ENCODE peak calls at places on chromosomes 7 and 10, in nine cellular contexts. E is A549; D is germinal center; C is stimulated activated CD4-positive, alpha-beta T cell treated with anti-CD3 and anti-CD28 coated beads, Interleukin-1b, Interleukin-23, amount 100 ng/mL, for 4 hours; Q is CD8-positive, alpha-beta T cell; B is cortex of kidney; L is GM03348; J is islet precursor cell; T is non-pigmented ciliary epithelial cell. O is an unnamed sample.

GRCh38 chr10:5951167-5951711 is 26.1 kb downstream of the IL15RA start:
- DNase-seq in E (no peak), D (no peak), C (no peak), Q (no peak), B (no peak), L (no peak), J (no peak), T (no peak), O (no peak)

GRCh38 chr7:153522261-153522660 is 529.9 kb upstream of the DPP6 start:
- DNase-seq in E (no peak), D (no peak), C (no peak), Q (no peak), B (no peak), L (no peak), J (no peak), T (no peak), O (no peak)

GRCh38 chr7:67738145-67738544 is 741.5 kb downstream of the TYW1 start:
- DNase-seq in E (no peak), D (no peak), C (no peak), Q (no peak), B (no peak), L (no peak), J (no peak), T (no peak), O (no peak)

GRCh38 chr7:48355346-48355745 is 184.1 kb downstream of the ABCA13 start:
- DNase-seq in E (no peak), D (no peak), C (no peak), Q (no peak), B (no peak), L (no peak), J (no peak), T (no peak), O (no peak)

GRCh38 chr10:28445511-28445910 is 87.4 kb upstream of the WAC start:
- DNase-seq in E (no peak), D (no peak), C (no peak), Q (no peak), B (no peak), L (no peak), J (no peak), T (no peak), O (no peak)

GRCh38 chr10:4214912-4215311 is 429.9 kb upstream of the KLF6 start:
- DNase-seq in E (no peak), D (no peak), C (no peak), Q (no peak), B (no peak), L (peak), J (no peak), T (no peak), O (no peak)

GRCh38 chr7:11341285-11341944 is 367.7 kb downstream of the PHF14 start:
- DNase-seq in E (no peak), D (no peak), C (no peak), Q (no peak), B (no peak), L (peak), J (no peak), T (no peak), O (no peak)

GRCh38 chr10:68992721-68993440 is 4.3 kb downstream of the KIFBP start:
- DNase-seq in E (no peak), D (no peak), C (no peak), Q (no peak), B (no peak), L (peak), J (no peak), T (peak), O (no peak)

GRCh38 chr7:73831656-73832579 is 1.1 kb downstream of the CLDN4 start:
- DNase-seq in E (no peak), D (no peak), C (no peak), Q (no peak), B (no peak), L (no peak), J (peak), T (no peak), O (no peak)

GRCh38 chr7:31690892-31691291 is 3.9 kb downstream of the PPP1R17 start:
- DNase-seq in E (no peak), D (no peak), C (no peak), Q (no peak), B (no peak), L (no peak), J (no peak), T (no peak), O (no peak)

GRCh38 chr7:151871189-151871735 is 5.7 kb downstream of the PRKAG2 start:
- DNase-seq in E (no peak), D (no peak), C (no peak), Q (no peak), B (no peak), L (no peak), J (no peak), T (no peak), O (no peak)

GRCh38 chr10:48497965-48498770 is 106.7 kb downstream of the ARHGAP22 start:
- DNase-seq in E (no peak), D (no peak), C (no peak), Q (no peak), B (no peak), L (no peak), J (no peak), T (no peak), O (no peak)

GRCh38 chr7:26843696-26844095 is 20.7 kb downstream of the SKAP2 start:
- DNase-seq in E (no peak), D (no peak), C (no peak), Q (no peak), B (no peak), L (peak), J (no peak), T (no peak), O (no peak)

GRCh38 chr10:16954280-16955030 is 137.2 kb upstream of the RSU1 start:
- DNase-seq in E (no peak), D (no peak), C (no peak), Q (no peak), B (no peak), L (no peak), J (no peak), T (no peak), O (no peak)

GRCh38 chr10:88147000-88147798 is 283.8 kb downstream of the PTEN start:
- DNase-seq in E (no peak), D (no peak), C (no peak), Q (no peak), B (no peak), L (no peak), J (no peak), T (no peak), O (no peak)

GRCh38 chr7:55191926-55192692 is 173.0 kb upstream of the LANCL2 start:
- DNase-seq in E (no peak), D (no peak), C (no peak), Q (no peak), B (no peak), L (peak), J (peak), T (no peak), O (no peak)

GRCh38 chr10:24706479-24707118 is 17.1 kb downstream of the ARHGAP21 start:
- DNase-seq in E (peak), D (no peak), C (no peak), Q (peak), B (no peak), L (peak), J (peak), T (peak), O (no peak)

GRCh38 chr10:68233045-68233444 is 1.1 kb upstream of the ATOH7 start:
- DNase-seq in E (no peak), D (no peak), C (no peak), Q (no peak), B (no peak), L (no peak), J (no peak), T (no peak), O (no peak)

GRCh38 chr7:68187549-68187948 is 1190.9 kb downstream of the TYW1 start:
- DNase-seq in E (no peak), D (no peak), C (no peak), Q (no peak), B (no peak), L (no peak), J (peak), T (no peak), O (no peak)

GRCh38 chr7:93245525-93246432 is 13.6 kb downstream of the VPS50 start:
- DNase-seq in E (no peak), D (peak), C (no peak), Q (no peak), B (no peak), L (peak), J (no peak), T (no peak), O (no peak)

GRCh38 chr7:2405601-2406345 is 2.4 kb downstream of the CHST12 start:
- DNase-seq in E (no peak), D (peak), C (no peak), Q (peak), B (no peak), L (no peak), J (no peak), T (no peak), O (peak)

GRCh38 chr7:34107306-34107705 is 202.0 kb downstream of the BMPER start:
- DNase-seq in E (no peak), D (no peak), C (no peak), Q (no peak), B (no peak), L (peak), J (no peak), T (no peak), O (no peak)

GRCh38 chr7:38318803-38319416 is 45.5 kb upstream of the TARP start:
- DNase-seq in E (peak), D (peak), C (no peak), Q (no peak), B (no peak), L (peak), J (peak), T (peak), O (no peak)

GRCh38 chr10:121645696-121646095 is 47.5 kb upstream of the FGFR2 start:
- DNase-seq in E (no peak), D (no peak), C (no peak), Q (no peak), B (no peak), L (no peak), J (no peak), T (no peak), O (no peak)

GRCh38 chr7:66960192-66960591 is 35.2 kb downstream of the SBDS start:
- DNase-seq in E (no peak), D (no peak), C (no peak), Q (no peak), B (no peak), L (no peak), J (no peak), T (no peak), O (no peak)

GRCh38 chr10:119521443-119522204 is 20.9 kb downstream of the RGS10 start:
- DNase-seq in E (peak), D (no peak), C (no peak), Q (no peak), B (no peak), L (peak), J (peak), T (peak), O (no peak)

GRCh38 chr7:142357953-142358520 is 100.2 kb upstream of the PRSS58 start:
- DNase-seq in E (peak), D (no peak), C (no peak), Q (peak), B (no peak), L (peak), J (no peak), T (peak), O (no peak)

GRCh38 chr10:15258255-15258654 is 89.8 kb upstream of the NMT2 start:
- DNase-seq in E (no peak), D (no peak), C (no peak), Q (no peak), B (no peak), L (no peak), J (no peak), T (no peak), O (no peak)

GRCh38 chr7:129434846-129435318 is 650 bp downstream of the STRIP2 start:
- DNase-seq in E (no peak), D (peak), C (no peak), Q (no peak), B (no peak), L (peak), J (peak), T (no peak), O (peak)

GRCh38 chr10:60521974-60522405 is 132.3 kb upstream of the ANK3 start:
- DNase-seq in E (no peak), D (no peak), C (no peak), Q (no peak), B (no peak), L (peak), J (peak), T (peak), O (no peak)

GRCh38 chr7:107874097-107874496 is 16.9 kb upstream of the DLD start:
- DNase-seq in E (no peak), D (no peak), C (no peak), Q (no peak), B (no peak), L (no peak), J (no peak), T (no peak), O (no peak)

GRCh38 chr10:34995925-34996324 is 94.2 kb downstream of the CUL2 start:
- DNase-seq in E (no peak), D (no peak), C (no peak), Q (no peak), B (no peak), L (no peak), J (no peak), T (no peak), O (no peak)